ENCODE peak calls at places on chromosomes 16 and 17, in five cellular contexts. F is cardiac muscle cell, T is SJCRH30, H is trophoblast cell, V is K562. D is an unnamed sample. For H3K4me1, the result is how much of the 10 kb centered on the place peaks cover.

GRCh38 chr16:67442581-67443255 is 11.8 kb downstream of the HSD11B2 start:
- DNase-seq in F (no peak), T (no peak), H (no peak), V (no peak), D (no peak)

GRCh38 chr17:18362509-18363020 is 785 bp downstream of the SHMT1 start:
- DNase-seq in F (peak), T (peak), H (peak), V (peak), D (peak)

GRCh38 chr16:67963325-67964321 is 4.8 kb downstream of the SLC12A4 start:
- DNase-seq in F (peak), T (no peak), H (peak), V (peak), D (peak)

GRCh38 chr17:27478901-27479531 is 22.8 kb downstream of the KSR1 start:
- DNase-seq in F (no peak), T (no peak), H (no peak), V (no peak), D (no peak)

GRCh38 chr17:42781639-42782401 is 1.4 kb downstream of the WNK4 start:
- DNase-seq in F (no peak), T (no peak), H (no peak), V (no peak), D (no peak)

GRCh38 chr17:19453296-19453695 is 42.3 kb downstream of the RNF112 start:
- DNase-seq in F (no peak), T (no peak), H (no peak), V (no peak), D (no peak)

GRCh38 chr16:9854665-9855064 is 327.6 kb downstream of the GRIN2A start:
- DNase-seq in F (no peak), T (no peak), H (no peak), V (no peak), D (no peak)

GRCh38 chr17:6823011-6823442 is 8.5 kb downstream of the TEKT1 start:
- DNase-seq in F (no peak), T (no peak), H (no peak), V (no peak), D (no peak)

GRCh38 chr17:63406689-63407330 is 39.3 kb downstream of the CYB561 start:
- DNase-seq in F (peak), T (peak), H (peak), V (peak), D (peak)

GRCh38 chr16:19118938-19119431 is 5.2 kb downstream of the ITPRIPL2 start:
- DNase-seq in F (no peak), T (no peak), H (peak), V (peak), D (no peak)

GRCh38 chr17:63675607-63676539 is 24.1 kb downstream of the LIMD2 start:
- DNase-seq in F (peak), T (peak), H (no peak), V (peak), D (peak)

GRCh38 chr16:75267631-75268264 is 16.3 kb upstream of the BCAR1 start:
- DNase-seq in F (peak), T (peak), H (peak), V (no peak), D (peak)

GRCh38 chr17:76458580-76459490 is 5.9 kb upstream of the UBE2O start:
- DNase-seq in F (peak), T (peak), H (peak), V (peak), D (peak)

GRCh38 chr17:38925263-38925995 is at the start of gene LASP1NB:
- DNase-seq in F (peak), T (peak), H (no peak), V (no peak), D (no peak)

GRCh38 chr16:78973041-78973440 is 627.5 kb downstream of the MAF start:
- DNase-seq in F (peak), T (peak), H (peak), V (no peak), D (no peak)

GRCh38 chr17:63150994-63151464 is 185.0 kb downstream of the TANC2 start:
- DNase-seq in F (peak), T (peak), H (no peak), V (no peak), D (no peak)

DNA sequence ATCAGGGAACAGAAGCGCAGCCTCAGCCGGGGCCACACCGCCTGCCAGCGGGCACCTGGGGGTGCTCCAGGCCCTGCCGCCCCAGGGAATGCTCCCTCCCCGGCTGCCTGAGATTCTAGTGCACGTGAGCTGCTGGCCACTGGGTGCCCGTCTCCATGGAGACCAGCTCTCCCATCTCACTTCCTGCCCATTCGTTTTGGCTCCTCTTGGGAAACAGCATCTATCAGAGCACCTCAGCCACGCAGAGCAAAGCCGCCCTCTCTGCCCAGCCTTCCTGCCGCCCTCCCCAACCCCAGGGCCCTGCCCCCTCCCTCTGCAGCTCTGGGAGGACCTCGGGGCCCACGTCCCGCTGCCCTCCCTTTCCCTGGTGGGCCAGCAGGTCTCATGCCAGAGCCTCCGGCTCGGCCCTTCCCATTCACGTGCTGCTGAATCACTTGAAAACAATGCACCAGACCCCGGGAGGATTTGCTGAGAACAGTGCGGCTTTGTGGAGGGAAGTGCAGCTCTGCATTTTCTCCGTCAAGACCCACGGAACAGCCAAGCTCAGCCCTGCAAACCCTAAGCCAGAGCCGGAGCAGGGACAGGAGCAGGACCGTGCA is 19.4 kb downstream of the CEP295NL start:
- DNase-seq in F (peak), T (peak), H (peak), V (no peak), D (no peak)
- H3K4me3 ChIP-seq in F (no peak), T (peak), H (no peak), V (no peak), D (no peak)

GRCh38 chr16:17302213-17302612 is 168.5 kb downstream of the XYLT1 start:
- DNase-seq in F (no peak), T (no peak), H (no peak), V (no peak), D (no peak)
- H3K4me1 ChIP-seq in F (under half), T (under half), H (under half), V (under half), D (under half)

DNA sequence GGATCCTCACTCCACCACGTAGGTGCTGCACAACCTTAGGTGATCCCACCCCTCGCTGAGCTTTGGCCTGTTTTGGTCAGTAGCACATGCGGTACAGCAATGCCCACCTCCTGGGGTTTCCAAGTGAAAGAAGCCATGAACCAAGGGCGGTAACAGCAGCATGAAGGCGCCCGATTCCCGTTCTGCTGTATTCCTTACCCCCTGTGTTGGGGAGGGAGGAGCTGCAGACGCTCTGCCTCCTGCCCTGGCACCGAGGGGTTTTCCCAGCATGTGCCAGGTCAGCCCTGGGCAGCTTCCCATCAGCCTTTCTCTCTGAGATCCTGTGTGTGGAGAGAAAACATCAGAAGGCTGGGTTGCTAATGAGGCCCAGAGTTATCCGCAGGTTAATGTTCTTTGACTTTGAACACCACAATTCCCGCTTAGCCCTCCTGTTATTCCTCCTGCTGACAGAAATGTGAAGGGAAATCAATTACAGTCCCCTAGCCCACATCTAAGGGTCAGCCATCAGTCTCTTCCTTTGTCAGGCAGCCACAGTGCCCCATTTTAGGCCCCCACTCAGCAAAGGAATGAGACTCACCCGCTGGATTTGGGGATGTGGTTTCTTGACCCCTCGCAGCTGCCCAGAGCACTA is 168.3 kb downstream of the KATNIP start:
- DNase-seq in F (no peak), T (no peak), H (no peak), V (no peak), D (no peak)
- H3K4me3 ChIP-seq in F (no peak), T (peak), H (no peak), V (no peak), D (no peak)

GRCh38 chr16:82082097-82082496 is 47.0 kb downstream of the HSD17B2 start:
- DNase-seq in F (no peak), T (no peak), H (no peak), V (no peak), D (no peak)

GRCh38 chr16:82083710-82084353 is 48.8 kb downstream of the HSD17B2 start:
- DNase-seq in F (no peak), T (no peak), H (no peak), V (no peak), D (peak)

GRCh38 chr16:82088483-82088882 is 53.4 kb downstream of the HSD17B2 start:
- DNase-seq in F (no peak), T (no peak), H (no peak), V (no peak), D (no peak)

GRCh38 chr16:82082543-82083244 is 47.6 kb downstream of the HSD17B2 start:
- DNase-seq in F (no peak), T (no peak), H (no peak), V (no peak), D (peak)

DNA sequence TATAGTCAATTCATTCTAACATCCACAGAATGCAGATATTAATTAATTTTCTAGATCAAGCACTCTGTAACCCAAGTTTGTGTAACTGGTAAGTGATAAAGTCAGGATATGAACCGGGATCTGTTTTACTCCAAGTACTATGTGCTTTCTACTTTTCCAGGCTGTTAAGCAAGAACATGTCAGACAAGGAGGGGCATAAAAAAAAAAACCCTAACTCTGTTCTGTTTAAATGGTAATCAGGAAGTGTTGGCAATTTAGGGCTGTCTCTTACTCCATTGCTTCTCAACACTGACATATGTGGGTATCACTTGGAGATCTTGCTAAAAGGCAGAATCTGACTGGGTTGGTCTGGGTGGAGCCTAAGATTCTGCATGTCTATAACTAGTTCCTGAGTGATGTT is 50.3 kb downstream of the HSD17B2 start:
- DNase-seq in F (no peak), T (no peak), H (no peak), V (no peak), D (no peak)
- H3K4me1 ChIP-seq in F (under half), T (under half), H (under half), V (under half), D (under half)

DNA sequence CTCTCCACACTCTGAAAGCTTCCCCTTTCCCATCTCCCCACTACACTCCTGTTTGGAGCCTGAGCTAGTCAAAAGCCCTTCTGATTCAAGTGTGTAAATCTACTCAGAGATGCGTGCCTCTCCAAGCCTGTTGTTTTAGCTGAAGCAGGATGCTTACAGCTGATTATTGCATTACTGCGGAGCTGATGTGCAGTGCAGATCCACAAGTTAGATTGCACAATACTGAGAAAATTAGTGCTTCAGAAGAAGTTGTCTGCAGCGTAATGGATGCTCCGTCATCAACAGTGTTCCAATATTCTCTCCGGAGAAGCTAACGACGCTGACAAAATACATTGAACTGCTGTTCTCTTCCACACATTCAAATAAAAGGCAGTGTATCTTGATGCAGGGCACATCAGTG is 44.8 kb upstream of the NLRP1 start:
- DNase-seq in F (no peak), T (no peak), H (no peak), V (no peak), D (no peak)
- H3K4me3 ChIP-seq in F (no peak), T (no peak), H (no peak), V (no peak), D (no peak)